ENCODE peak calls at places on chromosome 20, in nine cellular contexts. T, U, Q, H, J, P, O, N and M are unnamed samples.

GRCh38 chr20:54167909-54168872 is 5.6 kb downstream of the CYP24A1 start:
- DNase-seq in N (no peak), O (no peak), J (no peak), H (peak), U (no peak), Q (no peak), T (no peak), P (no peak), M (no peak)

GRCh38 chr20:52761867-52762266 is 210.3 kb upstream of the TSHZ2 start:
- DNase-seq in O (no peak), H (no peak), T (no peak), U (no peak), Q (no peak), J (no peak), N (no peak), P (no peak), M (no peak)

GRCh38 chr20:32574296-32575226 is 10.6 kb downstream of the NOL4L start:
- DNase-seq in J (no peak), O (peak), N (no peak), T (no peak), H (peak), P (peak), U (no peak), Q (no peak), M (no peak)

GRCh38 chr20:36969478-36970186 is 18.1 kb upstream of the SAMHD1 start:
- DNase-seq in T (peak), P (no peak), N (no peak), U (no peak), H (no peak), O (no peak), Q (no peak), J (no peak), M (no peak)

GRCh38 chr20:9075264-9076095 is 6.6 kb downstream of the PLCB4 start:
- DNase-seq in Q (no peak), U (no peak), T (no peak), J (no peak), O (no peak), H (no peak), N (no peak), P (peak), M (no peak)

GRCh38 chr20:62875419-62876355 is 14.1 kb upstream of the TCFL5 start:
- DNase-seq in T (no peak), N (peak), U (peak), Q (no peak), J (peak), O (peak), P (peak), H (peak), M (no peak)

GRCh38 chr20:63626424-63627128 is at the start of gene GMEB2:
- DNase-seq in H (peak), P (no peak), T (peak), J (no peak), N (peak), O (peak), U (peak), Q (peak), M (peak)

GRCh38 chr20:14441201-14441600 is 103.8 kb upstream of the FLRT3 start:
- DNase-seq in H (peak), Q (peak), U (no peak), N (no peak), J (no peak), P (no peak), T (no peak), O (no peak), M (no peak)

GRCh38 chr20:64166712-64167615 is 2.7 kb downstream of the MYT1 start:
- DNase-seq in H (no peak), T (no peak), Q (no peak), N (peak), P (no peak), O (no peak), J (no peak), U (no peak), M (no peak)

GRCh38 chr20:45368221-45368980 is 5.4 kb downstream of the SYS1 start:
- DNase-seq in P (no peak), Q (peak), T (no peak), O (peak), J (no peak), U (no peak), H (no peak), N (no peak), M (no peak)

GRCh38 chr20:52168116-52168515 is 23.5 kb downstream of the ZFP64 start:
- DNase-seq in N (no peak), O (no peak), T (no peak), H (no peak), P (no peak), U (no peak), Q (no peak), J (no peak), M (no peak)

GRCh38 chr20:16017656-16018055 is 555.6 kb downstream of the KIF16B start:
- DNase-seq in O (no peak), Q (no peak), J (no peak), T (no peak), N (no peak), P (no peak), U (no peak), H (no peak), M (no peak)

GRCh38 chr20:63166423-63167020 is 49.4 kb downstream of the YTHDF1 start:
- DNase-seq in Q (no peak), O (no peak), J (no peak), N (no peak), H (no peak), T (no peak), P (no peak), U (no peak), M (no peak)

GRCh38 chr20:39264506-39265172 is 302.5 kb downstream of the DHX35 start:
- DNase-seq in N (peak), U (peak), J (peak), Q (peak), T (no peak), H (peak), O (peak), P (peak), M (no peak)

GRCh38 chr20:38001173-38001875 is 31.9 kb downstream of the TTI1 start:
- DNase-seq in J (no peak), P (no peak), H (peak), O (no peak), Q (no peak), T (no peak), U (no peak), N (no peak), M (no peak)

GRCh38 chr20:8019998-8020247 is 362 bp upstream of the TMX4 start:
- DNase-seq in P (no peak), Q (peak), U (no peak), T (no peak), H (no peak), O (no peak), J (no peak), N (no peak), M (no peak)

GRCh38 chr20:8021541-8022269 is 2.1 kb upstream of the TMX4 start:
- DNase-seq in N (no peak), T (no peak), H (no peak), U (peak), Q (no peak), J (no peak), P (no peak), O (no peak), M (no peak)

GRCh38 chr20:8019178-8019997 is at the start of gene TMX4:
- DNase-seq in H (peak), P (peak), U (peak), T (peak), J (peak), O (peak), Q (peak), N (peak), M (peak)

GRCh38 chr20:8020314-8021079 is 936 bp upstream of the TMX4 start:
- DNase-seq in P (no peak), H (no peak), O (no peak), Q (peak), U (no peak), N (no peak), T (no peak), J (no peak), M (no peak)

GRCh38 chr20:8018928-8019177 is 708 bp downstream of the TMX4 start:
- DNase-seq in P (no peak), Q (no peak), N (no peak), J (no peak), O (no peak), U (no peak), T (no peak), H (peak), M (no peak)
- TF ChIP-seq CTCF in P (no peak), Q (peak), N (no peak), J (no peak), O (no peak), U (no peak), T (no peak), H (no peak), M (no peak)

GRCh38 chr20:43191946-43192847 is 2.5 kb upstream of the PTPRT start:
- DNase-seq in J (no peak), H (no peak), U (no peak), N (peak), P (no peak), O (peak), Q (peak), T (no peak), M (no peak)
- TF ChIP-seq CTCF in J (no peak), H (peak), U (peak), N (peak), P (peak), O (peak), Q (peak), T (no peak), M (no peak)

GRCh38 chr20:40702504-40702903 is 13.5 kb upstream of the MAFB start:
- DNase-seq in J (no peak), N (no peak), O (no peak), T (no peak), U (no peak), H (no peak), P (no peak), Q (no peak), M (no peak)
- TF ChIP-seq CTCF in J (no peak), N (no peak), O (peak), T (no peak), U (no peak), H (peak), P (peak), Q (peak), M (no peak)

GRCh38 chr20:59958123-59958522 is at the start of gene CDH26:
- DNase-seq in U (no peak), P (no peak), Q (no peak), H (no peak), J (no peak), N (no peak), O (no peak), T (no peak), M (no peak)

GRCh38 chr20:59949911-59950310 is 8.3 kb upstream of the CDH26 start:
- DNase-seq in O (no peak), J (no peak), T (no peak), N (no peak), P (no peak), U (no peak), H (no peak), Q (no peak), M (no peak)

GRCh38 chr20:59958626-59959025 is 403 bp downstream of the CDH26 start:
- DNase-seq in T (no peak), J (no peak), N (no peak), P (no peak), U (no peak), Q (no peak), O (peak), H (no peak), M (no peak)

GRCh38 chr20:59954718-59955117 is 3.5 kb upstream of the CDH26 start:
- DNase-seq in N (no peak), P (no peak), Q (no peak), H (no peak), T (no peak), U (no peak), O (no peak), J (no peak), M (no peak)

GRCh38 chr20:59955131-59955796 is 3.0 kb upstream of the CDH26 start:
- DNase-seq in U (no peak), O (no peak), N (no peak), T (no peak), Q (peak), H (peak), J (no peak), P (no peak), M (no peak)
- TF ChIP-seq CTCF in U (peak), O (peak), N (peak), T (no peak), Q (peak), H (peak), J (peak), P (peak), M (no peak)

GRCh38 chr20:57001126-57001767 is 265.2 kb downstream of the BMP7 start:
- DNase-seq in J (no peak), N (no peak), Q (no peak), U (no peak), O (no peak), P (no peak), T (no peak), H (no peak), M (no peak)
- TF ChIP-seq CTCF in J (no peak), N (no peak), Q (no peak), U (no peak), O (no peak), P (no peak), T (no peak), H (no peak), M (no peak)